ENCODE peak calls at places on chromosomes 4 and X, in eight cellular contexts. Z, H, D, L, O, Y, F and Q are unnamed samples. For H3K4me1, the result is how much of the 10 kb centered on the place peaks cover.

GRCh38 chr4:69095301-69095731 is 958 bp upstream of the UGT2B7 start:
- DNase-seq in Y (no peak), L (no peak), H (no peak), D (no peak), Z (no peak), O (no peak), F (no peak), Q (no peak)

GRCh38 chr4:75255261-75255660 is 258.9 kb downstream of the RCHY1 start:
- DNase-seq in O (no peak), Z (no peak), L (no peak), F (no peak), H (no peak), D (no peak), Y (no peak), Q (no peak)

GRCh38 chrX:119647552-119648420 is 41.6 kb upstream of the NKRF start:
- DNase-seq in H (no peak), F (peak), Y (peak), O (no peak), L (no peak), Z (no peak), D (no peak), Q (no peak)

GRCh38 chr4:143531368-143531767 is 17.9 kb downstream of the SMARCA5 start:
- DNase-seq in Y (no peak), L (no peak), D (no peak), F (no peak), Z (no peak), H (no peak), O (no peak), Q (peak)

GRCh38 chr4:3461515-3462291 is 1.4 kb upstream of the DOK7 start:
- DNase-seq in Y (no peak), H (no peak), L (no peak), O (peak), F (no peak), D (peak), Z (no peak), Q (no peak)

GRCh38 chrX:30892591-30892990 is 3.5 kb upstream of the TAB3 start:
- DNase-seq in Y (no peak), F (no peak), Z (no peak), O (no peak), H (no peak), L (peak), D (no peak), Q (no peak)

GRCh38 chrX:9310596-9310995 is 154.3 kb upstream of the TBL1X start:
- DNase-seq in L (no peak), D (no peak), Y (no peak), F (no peak), H (peak), Z (no peak), O (no peak), Q (no peak)

GRCh38 chr4:40058121-40058520 is 1.5 kb downstream of the N4BP2 start:
- DNase-seq in D (no peak), H (no peak), F (no peak), L (no peak), O (no peak), Z (no peak), Y (no peak), Q (no peak)

GRCh38 chr4:97587912-97588311 is 555.4 kb downstream of the STPG2 start:
- DNase-seq in D (no peak), Y (no peak), H (no peak), O (no peak), F (no peak), Z (no peak), L (peak), Q (no peak)

GRCh38 chr4:187010052-187010451 is 286.4 kb upstream of the FAT1 start:
- DNase-seq in F (no peak), H (no peak), O (no peak), L (no peak), Z (no peak), Y (no peak), D (no peak), Q (no peak)

GRCh38 chr4:72564184-72564583 is 4.8 kb downstream of the ADAMTS3 start:
- DNase-seq in H (no peak), F (no peak), O (no peak), Y (no peak), D (no peak), L (no peak), Z (no peak), Q (no peak)

GRCh38 chr4:124111922-124112321 is 600.6 kb downstream of the ANKRD50 start:
- DNase-seq in D (no peak), Y (no peak), O (no peak), H (no peak), L (peak), Z (peak), F (no peak), Q (peak)

GRCh38 chr4:146510942-146511341 is 10.8 kb downstream of the SLC10A7 start:
- DNase-seq in D (no peak), L (no peak), O (no peak), F (no peak), Z (no peak), H (no peak), Y (no peak), Q (no peak)

GRCh38 chr4:173424899-173425805 is 26.2 kb upstream of the SCRG1 start:
- DNase-seq in F (no peak), Z (no peak), O (no peak), D (no peak), L (no peak), Y (no peak), H (no peak), Q (no peak)

GRCh38 chr4:73222466-73223257 is 35.9 kb downstream of the ANKRD17 start:
- DNase-seq in D (no peak), Z (peak), L (peak), H (peak), Y (peak), O (peak), F (peak), Q (peak)

DNA sequence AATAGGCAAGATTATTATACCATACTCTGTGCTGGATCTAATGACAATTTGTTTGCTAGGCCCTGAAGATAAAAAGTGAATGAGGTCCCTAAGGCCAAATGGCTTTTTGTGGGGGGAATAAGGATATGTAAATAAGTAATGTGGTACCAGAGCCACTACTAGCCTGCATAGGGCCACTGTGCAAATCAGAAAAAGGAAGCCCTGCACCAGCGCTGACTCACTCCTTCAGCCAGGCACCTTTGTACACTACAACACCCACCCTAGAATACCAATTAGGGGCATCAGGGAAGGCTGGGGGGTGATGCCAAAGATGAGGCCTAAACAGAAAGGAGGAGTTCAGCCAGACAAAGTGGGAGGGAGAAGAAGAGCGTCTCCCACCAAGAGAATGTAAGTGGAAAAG is 122.2 kb downstream of the CAMK2D start:
- DNase-seq in D (no peak), Y (no peak), H (no peak), L (no peak), O (no peak), F (no peak), Z (no peak), Q (peak)
- H3K4me1 ChIP-seq in D (half or more), Y (under half), H (under half), L (under half), O (half or more), F (under half), Z (under half), Q (half or more)

GRCh38 chr4:168852387-168852786 is 157.7 kb downstream of the CBR4 start:
- DNase-seq in O (no peak), L (no peak), F (no peak), Y (no peak), D (no peak), Z (no peak), H (no peak), Q (no peak)

GRCh38 chr4:168856312-168856711 is 153.7 kb downstream of the CBR4 start:
- DNase-seq in H (peak), D (no peak), Z (no peak), Y (no peak), O (no peak), F (no peak), L (no peak), Q (no peak)

GRCh38 chr4:168852933-168853713 is 156.9 kb downstream of the CBR4 start:
- DNase-seq in O (no peak), F (no peak), D (no peak), Z (no peak), L (no peak), H (no peak), Y (no peak), Q (no peak)

GRCh38 chr4:168854216-168854921 is 155.7 kb downstream of the CBR4 start:
- DNase-seq in F (no peak), Y (no peak), O (no peak), L (no peak), D (no peak), H (no peak), Z (no peak), Q (no peak)

GRCh38 chr4:168853770-168854169 is 156.3 kb downstream of the CBR4 start:
- DNase-seq in H (no peak), Y (no peak), D (no peak), F (no peak), O (no peak), L (no peak), Z (no peak), Q (no peak)
- H3K4me1 ChIP-seq in H (half or more), Y (under half), D (half or more), F (under half), O (half or more), L (under half), Z (under half), Q (under half)

GRCh38 chr4:169252339-169253086 is 18.2 kb downstream of the SH3RF1 start:
- DNase-seq in Y (no peak), H (no peak), L (no peak), Z (no peak), O (no peak), F (no peak), D (no peak), Q (no peak)
- H3K4me1 ChIP-seq in Y (under half), H (half or more), L (half or more), Z (under half), O (half or more), F (under half), D (half or more), Q (under half)

DNA sequence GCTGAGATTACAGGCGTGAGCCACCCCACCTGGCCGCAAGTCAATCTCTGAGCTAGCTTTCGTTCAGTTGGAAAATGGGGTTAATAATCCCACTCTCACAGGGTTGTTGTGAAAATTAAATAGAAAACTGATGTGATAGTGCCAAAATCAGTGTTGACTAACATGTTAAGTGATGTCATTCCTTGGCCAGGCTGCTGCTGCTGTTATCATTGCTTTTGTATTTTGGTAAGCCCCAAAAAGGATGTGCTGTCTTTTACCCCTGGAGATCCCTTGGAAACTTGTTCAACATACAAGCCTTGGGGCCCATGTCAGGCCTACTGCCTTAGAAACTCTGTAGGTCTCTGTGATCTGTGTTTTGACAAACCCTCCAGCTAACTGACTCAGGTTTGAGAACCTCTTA is 106.3 kb downstream of the AFF1 start:
- DNase-seq in F (no peak), D (no peak), Z (no peak), H (no peak), O (no peak), Y (no peak), L (no peak), Q (no peak)
- H3K4me1 ChIP-seq in F (under half), D (half or more), Z (under half), H (under half), O (half or more), Y (under half), L (under half), Q (half or more)

GRCh38 chr4:185513489-185514181 is 21.7 kb downstream of the PDLIM3 start:
- DNase-seq in D (peak), L (no peak), F (no peak), H (no peak), O (no peak), Y (peak), Z (no peak), Q (no peak)
- H3K4me1 ChIP-seq in D (half or more), L (under half), F (under half), H (under half), O (under half), Y (under half), Z (under half), Q (under half)

DNA sequence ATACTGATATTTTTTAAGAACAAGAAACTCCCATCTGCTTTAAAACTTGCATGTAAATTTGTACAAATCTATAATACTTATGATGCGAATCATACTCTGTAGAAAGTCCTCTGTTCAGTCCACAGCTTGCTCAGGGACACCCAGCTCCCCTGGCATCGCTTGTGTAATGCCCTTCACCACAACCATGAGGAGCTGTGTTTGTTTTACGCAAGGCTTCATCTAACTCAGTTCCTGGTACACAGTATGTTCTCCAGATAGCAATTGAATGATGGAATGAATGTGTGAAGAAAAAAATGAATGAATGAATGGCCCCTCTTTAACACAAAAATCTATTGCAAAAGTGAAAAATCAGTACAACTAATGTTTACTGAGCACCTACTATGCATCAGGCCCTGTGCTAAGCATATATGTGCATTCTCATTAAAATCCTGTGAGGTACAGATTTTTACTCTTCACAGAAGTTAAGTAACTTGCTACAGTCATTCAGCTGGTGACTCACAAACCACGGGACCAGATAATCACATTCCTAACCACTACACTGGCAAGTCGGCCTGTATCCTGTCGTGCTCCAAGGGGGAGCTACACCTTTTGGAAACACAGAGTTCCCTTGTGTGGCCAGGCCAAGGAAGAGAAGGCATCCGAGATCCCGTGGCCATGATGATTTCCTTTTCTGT is 58.7 kb upstream of the KDR start:
- DNase-seq in H (peak), Y (no peak), L (peak), O (peak), D (no peak), Z (no peak), F (no peak), Q (no peak)
- H3K4me1 ChIP-seq in H (under half), Y (under half), L (under half), O (under half), D (half or more), Z (under half), F (under half), Q (under half)

GRCh38 chr4:78002260-78002659 is 54.9 kb upstream of the FRAS1 start:
- DNase-seq in L (no peak), Y (no peak), D (no peak), Z (no peak), F (no peak), O (no peak), H (no peak), Q (no peak)
- H3K4me1 ChIP-seq in L (under half), Y (under half), D (under half), Z (under half), F (under half), O (under half), H (under half), Q (under half)

GRCh38 chr4:1246901-1247810 is 1.8 kb downstream of the CTBP1 start:
- DNase-seq in L (no peak), Z (no peak), O (no peak), D (no peak), F (no peak), H (no peak), Y (no peak), Q (peak)
- H3K4me1 ChIP-seq in L (under half), Z (under half), O (half or more), D (half or more), F (half or more), H (under half), Y (half or more), Q (under half)